ENCODE peak calls at places on chromosome 1, in nine cellular contexts. One of them, this sample, is unnamed.

GRCh38 chr1:100382657-100383056 is 30.4 kb downstream of the CDC14A start:
- DNase-seq in NCI-H1694 treated with DMSO at 0.1 percent for 48 hours: no peak
- DNase-seq in GM12865: no peak
- DNase-seq in left lung: no peak
- DNase-seq in dorsolateral prefrontal cortex: no peak
- DNase-seq in HFFc6: no peak
- DNase-seq in pulmonary artery endothelial cell: no peak
- DNase-seq in caudate nucleus: no peak
- DNase-seq in stimulated activated CD4-positive, alpha-beta T cell treated with anti-CD3 and anti-CD28 coated beads, Interleukin-4, amount 100 ng/mL, for 4 hours: no peak
- DNase-seq in this sample: no peak

GRCh38 chr1:53851571-53852282 is 13.6 kb upstream of the NDC1 start:
- DNase-seq in NCI-H1694 treated with DMSO at 0.1 percent for 48 hours: peak
- DNase-seq in GM12865: no peak
- DNase-seq in left lung: no peak
- DNase-seq in dorsolateral prefrontal cortex: no peak
- DNase-seq in HFFc6: no peak
- DNase-seq in pulmonary artery endothelial cell: no peak
- DNase-seq in caudate nucleus: no peak
- DNase-seq in stimulated activated CD4-positive, alpha-beta T cell treated with anti-CD3 and anti-CD28 coated beads, Interleukin-4, amount 100 ng/mL, for 4 hours: no peak
- DNase-seq in this sample: peak

GRCh38 chr1:118154220-118154619 is 30.8 kb downstream of the SPAG17 start:
- DNase-seq in NCI-H1694 treated with DMSO at 0.1 percent for 48 hours: no peak
- DNase-seq in GM12865: peak
- DNase-seq in left lung: no peak
- DNase-seq in dorsolateral prefrontal cortex: no peak
- DNase-seq in HFFc6: no peak
- DNase-seq in pulmonary artery endothelial cell: no peak
- DNase-seq in caudate nucleus: no peak
- DNase-seq in stimulated activated CD4-positive, alpha-beta T cell treated with anti-CD3 and anti-CD28 coated beads, Interleukin-4, amount 100 ng/mL, for 4 hours: no peak
- DNase-seq in this sample: peak

GRCh38 chr1:182446033-182446669 is 3.8 kb upstream of the RGSL1 start:
- DNase-seq in NCI-H1694 treated with DMSO at 0.1 percent for 48 hours: peak
- DNase-seq in GM12865: peak
- DNase-seq in left lung: no peak
- DNase-seq in dorsolateral prefrontal cortex: no peak
- DNase-seq in HFFc6: peak
- DNase-seq in pulmonary artery endothelial cell: no peak
- DNase-seq in caudate nucleus: no peak
- DNase-seq in stimulated activated CD4-positive, alpha-beta T cell treated with anti-CD3 and anti-CD28 coated beads, Interleukin-4, amount 100 ng/mL, for 4 hours: no peak
- DNase-seq in this sample: peak

GRCh38 chr1:47934243-47934805 is 62.9 kb downstream of the TRABD2B start:
- DNase-seq in NCI-H1694 treated with DMSO at 0.1 percent for 48 hours: peak
- DNase-seq in GM12865: no peak
- DNase-seq in left lung: peak
- DNase-seq in dorsolateral prefrontal cortex: no peak
- DNase-seq in HFFc6: no peak
- DNase-seq in pulmonary artery endothelial cell: no peak
- DNase-seq in caudate nucleus: no peak
- DNase-seq in stimulated activated CD4-positive, alpha-beta T cell treated with anti-CD3 and anti-CD28 coated beads, Interleukin-4, amount 100 ng/mL, for 4 hours: no peak
- DNase-seq in this sample: no peak

GRCh38 chr1:155776414-155776813 is 80.6 kb downstream of the GON4L start:
- DNase-seq in NCI-H1694 treated with DMSO at 0.1 percent for 48 hours: no peak
- DNase-seq in GM12865: no peak
- DNase-seq in left lung: no peak
- DNase-seq in dorsolateral prefrontal cortex: no peak
- DNase-seq in HFFc6: no peak
- DNase-seq in pulmonary artery endothelial cell: no peak
- DNase-seq in caudate nucleus: no peak
- DNase-seq in stimulated activated CD4-positive, alpha-beta T cell treated with anti-CD3 and anti-CD28 coated beads, Interleukin-4, amount 100 ng/mL, for 4 hours: no peak
- DNase-seq in this sample: no peak

GRCh38 chr1:171457412-171457811 is 27.9 kb upstream of the PRRC2C start:
- DNase-seq in NCI-H1694 treated with DMSO at 0.1 percent for 48 hours: peak
- DNase-seq in GM12865: no peak
- DNase-seq in left lung: no peak
- DNase-seq in dorsolateral prefrontal cortex: no peak
- DNase-seq in HFFc6: no peak
- DNase-seq in pulmonary artery endothelial cell: no peak
- DNase-seq in caudate nucleus: no peak
- DNase-seq in stimulated activated CD4-positive, alpha-beta T cell treated with anti-CD3 and anti-CD28 coated beads, Interleukin-4, amount 100 ng/mL, for 4 hours: no peak
- DNase-seq in this sample: no peak

GRCh38 chr1:12174789-12175455 is 8.1 kb downstream of the TNFRSF1B start:
- DNase-seq in NCI-H1694 treated with DMSO at 0.1 percent for 48 hours: no peak
- DNase-seq in GM12865: no peak
- DNase-seq in left lung: peak
- DNase-seq in dorsolateral prefrontal cortex: no peak
- DNase-seq in HFFc6: no peak
- DNase-seq in pulmonary artery endothelial cell: no peak
- DNase-seq in caudate nucleus: no peak
- DNase-seq in stimulated activated CD4-positive, alpha-beta T cell treated with anti-CD3 and anti-CD28 coated beads, Interleukin-4, amount 100 ng/mL, for 4 hours: no peak
- DNase-seq in this sample: peak

GRCh38 chr1:170986901-170987300 is 51.6 kb downstream of the MROH9 start:
- DNase-seq in NCI-H1694 treated with DMSO at 0.1 percent for 48 hours: no peak
- DNase-seq in GM12865: no peak
- DNase-seq in left lung: no peak
- DNase-seq in dorsolateral prefrontal cortex: no peak
- DNase-seq in HFFc6: no peak
- DNase-seq in pulmonary artery endothelial cell: no peak
- DNase-seq in caudate nucleus: no peak
- DNase-seq in stimulated activated CD4-positive, alpha-beta T cell treated with anti-CD3 and anti-CD28 coated beads, Interleukin-4, amount 100 ng/mL, for 4 hours: no peak
- DNase-seq in this sample: no peak